ENCODE peak calls at places on chromosome 5, in six cellular contexts. A, B, Z, K, T and Y are unnamed samples.

GRCh38 chr5:148072207-148072606 is 8.4 kb downstream of the SPINK5 start:
- DNase-seq in K (no peak), A (no peak), B (no peak), Z (no peak), T (no peak), Y (no peak)

GRCh38 chr5:171736976-171737848 is 48.4 kb upstream of the SMIM23 start:
- DNase-seq in B (no peak), K (no peak), A (no peak), T (no peak), Z (no peak), Y (no peak)

GRCh38 chr5:119750887-119751733 is 121.8 kb downstream of the FAM170A start:
- DNase-seq in A (no peak), T (no peak), Z (no peak), K (no peak), B (no peak), Y (no peak)

GRCh38 chr5:79694652-79695051 is 5.0 kb downstream of the CMYA5 start:
- DNase-seq in Z (no peak), K (no peak), T (no peak), B (no peak), A (no peak), Y (no peak)

GRCh38 chr5:37740331-37741066 is 99.3 kb downstream of the GDNF start:
- DNase-seq in Z (no peak), K (no peak), B (no peak), A (no peak), T (no peak), Y (no peak)

GRCh38 chr5:125868035-125868434 is 555.2 kb upstream of the GRAMD2B start:
- DNase-seq in T (no peak), A (no peak), B (no peak), K (no peak), Z (no peak), Y (no peak)

GRCh38 chr5:57715296-57715695 is 232.7 kb upstream of the ACTBL2 start:
- DNase-seq in T (no peak), K (no peak), A (no peak), Z (no peak), B (no peak), Y (no peak)

GRCh38 chr5:169164481-169164925 is 136.4 kb downstream of the SLIT3 start:
- DNase-seq in K (no peak), Z (peak), T (no peak), B (peak), A (no peak), Y (no peak)

GRCh38 chr5:1110260-1110929 is 1.5 kb downstream of the SLC12A7 start:
- DNase-seq in B (no peak), T (no peak), K (no peak), A (no peak), Z (no peak), Y (peak)

GRCh38 chr5:110612778-110613396 is 113.6 kb downstream of the TMEM232 start:
- DNase-seq in Z (no peak), T (peak), K (no peak), B (no peak), A (no peak), Y (no peak)

GRCh38 chr5:96597441-96598020 is 64.6 kb upstream of the CAST start:
- DNase-seq in K (no peak), A (no peak), B (no peak), T (no peak), Z (no peak), Y (no peak)

GRCh38 chr5:124659798-124660197 is 86.6 kb downstream of the ZNF608 start:
- DNase-seq in T (no peak), B (no peak), A (no peak), Z (no peak), K (no peak), Y (no peak)

GRCh38 chr5:6753851-6754250 is 40.6 kb downstream of the TENT4A start:
- DNase-seq in Z (no peak), T (no peak), K (no peak), B (no peak), A (no peak), Y (no peak)

GRCh38 chr5:7976411-7977190 is 107.7 kb downstream of the MTRR start:
- DNase-seq in K (no peak), B (no peak), Z (no peak), T (no peak), A (no peak), Y (no peak)

GRCh38 chr5:172745836-172746235 is 25.2 kb downstream of the DUSP1 start:
- DNase-seq in A (no peak), K (no peak), B (no peak), Z (no peak), T (no peak), Y (no peak)

GRCh38 chr5:93599427-93600146 is 16.6 kb downstream of the NR2F1 start:
- DNase-seq in A (no peak), K (no peak), B (peak), Z (no peak), T (no peak), Y (no peak)

GRCh38 chr5:6603643-6604042 is 29.2 kb downstream of the NSUN2 start:
- DNase-seq in A (no peak), K (no peak), T (no peak), Z (no peak), B (no peak), Y (no peak)

GRCh38 chr5:146667633-146668032 is 151.6 kb upstream of the GPR151 start:
- DNase-seq in T (no peak), K (no peak), Z (no peak), A (no peak), B (no peak), Y (no peak)

GRCh38 chr5:150017606-150018005 is 17.1 kb downstream of the HMGXB3 start:
- DNase-seq in B (no peak), K (no peak), A (no peak), T (no peak), Z (no peak), Y (no peak)

GRCh38 chr5:142095035-142095434 is 13.5 kb upstream of the NDFIP1 start:
- DNase-seq in B (no peak), Z (no peak), K (no peak), T (no peak), A (no peak), Y (no peak)

GRCh38 chr5:176846335-176847140 is 36.2 kb downstream of the UNC5A start:
- DNase-seq in Z (no peak), K (no peak), A (no peak), B (no peak), T (peak), Y (no peak)

GRCh38 chr5:68330564-68330963 is 115.0 kb downstream of the PIK3R1 start:
- DNase-seq in Z (no peak), T (no peak), A (no peak), B (no peak), K (no peak), Y (no peak)

GRCh38 chr5:139146809-139147742 is 51.1 kb downstream of the SIL1 start:
- DNase-seq in A (no peak), T (peak), B (no peak), K (no peak), Z (no peak), Y (no peak)

GRCh38 chr5:121273818-121274433 is 577.8 kb upstream of the FTMT start:
- DNase-seq in B (no peak), A (no peak), T (no peak), Z (no peak), K (no peak), Y (no peak)

GRCh38 chr5:72093231-72093630 is 14.0 kb upstream of the MAP1B start:
- DNase-seq in K (no peak), B (no peak), Z (no peak), A (no peak), T (no peak), Y (no peak)

GRCh38 chr5:137056676-137057075 is 442.4 kb downstream of the SPOCK1 start:
- DNase-seq in T (no peak), A (no peak), B (no peak), K (no peak), Z (no peak), Y (no peak)

GRCh38 chr5:10337107-10337506 is 16.4 kb upstream of the MARCHF6 start:
- DNase-seq in A (no peak), T (no peak), Z (no peak), K (no peak), B (no peak), Y (no peak)

GRCh38 chr5:57175586-57175985 is 1.7 kb downstream of the GPBP1 start:
- DNase-seq in A (peak), Z (no peak), T (peak), K (no peak), B (no peak), Y (peak)

GRCh38 chr5:104643320-104643719 is 1080.7 kb upstream of the NUDT12 start:
- DNase-seq in Z (no peak), T (no peak), B (no peak), A (no peak), K (no peak), Y (no peak)

GRCh38 chr5:9421823-9422354 is 124.0 kb downstream of the SEMA5A start:
- DNase-seq in Z (no peak), B (no peak), T (no peak), K (no peak), A (no peak), Y (no peak)

GRCh38 chr5:10552183-10553143 is 11.4 kb upstream of the ANKRD33B start:
- DNase-seq in K (no peak), T (no peak), B (no peak), Z (no peak), A (no peak), Y (no peak)

GRCh38 chr5:139746691-139747582 is 48.7 kb upstream of the PSD2 start:
- DNase-seq in K (peak), T (peak), Z (no peak), B (peak), A (peak), Y (no peak)

GRCh38 chr5:15203376-15203775 is 296.6 kb upstream of the FBXL7 start:
- DNase-seq in T (no peak), K (no peak), A (no peak), B (no peak), Z (no peak), Y (no peak)

GRCh38 chr5:157457391-157457790 is 2.6 kb upstream of the NIPAL4 start:
- DNase-seq in B (no peak), A (no peak), K (no peak), Z (no peak), T (no peak), Y (no peak)

GRCh38 chr5:85452322-85453025 is 1067.8 kb upstream of the EDIL3 start:
- DNase-seq in Z (no peak), B (no peak), A (no peak), K (no peak), T (no peak), Y (no peak)

GRCh38 chr5:97840643-97841042 is 657.6 kb upstream of the RIOK2 start:
- DNase-seq in B (no peak), Z (no peak), A (no peak), K (no peak), T (no peak), Y (no peak)

GRCh38 chr5:154168395-154168794 is 22.1 kb upstream of the GALNT10 start:
- DNase-seq in K (no peak), Z (no peak), A (no peak), T (no peak), B (no peak), Y (no peak)